ENCODE peak calls at places on chromosomes 2 and 18, in seven cellular contexts. W, G, U, Y, Q, D and L are unnamed samples.

GRCh38 chr2:123303735-123304134 is 721.4 kb upstream of the CNTNAP5 start:
- DNase-seq in Y (no peak), W (no peak), G (no peak), D (no peak), Q (no peak), U (no peak), L (no peak)

GRCh38 chr2:224894356-224894755 is 147.9 kb downstream of the DOCK10 start:
- DNase-seq in Q (no peak), Y (no peak), G (no peak), W (no peak), U (no peak), D (no peak), L (no peak)

GRCh38 chr18:46700026-46700425 is 43.0 kb upstream of the LOXHD1 start:
- DNase-seq in Y (no peak), U (no peak), W (no peak), D (no peak), G (no peak), Q (no peak), L (no peak)

GRCh38 chr18:56322403-56322802 is 316.0 kb downstream of the TXNL1 start:
- DNase-seq in W (no peak), D (no peak), Y (no peak), G (no peak), Q (no peak), U (no peak), L (no peak)

GRCh38 chr18:48929951-48930713 is 20.6 kb downstream of the SMAD7 start:
- DNase-seq in Y (peak; percentile 64), Q (peak; percentile 88), D (no peak), G (peak; percentile 74), W (no peak), U (peak; percentile 92), L (no peak)

GRCh38 chr2:65957886-65958285 is 477.0 kb upstream of the MEIS1 start:
- DNase-seq in Y (no peak), W (no peak), D (no peak), U (no peak), G (no peak), Q (no peak), L (no peak)

GRCh38 chr2:174778479-174778962 is 14.2 kb upstream of the CHRNA1 start:
- DNase-seq in Y (peak; percentile 33), Q (peak; percentile 48), U (no peak), G (no peak), D (peak; percentile 59), W (peak; percentile 34), L (no peak)

GRCh38 chr2:9002313-9002636 is 1.2 kb downstream of the MBOAT2 start:
- DNase-seq in W (no peak), U (no peak), Q (no peak), G (no peak), D (no peak), Y (no peak), L (no peak)

GRCh38 chr18:10291568-10291981 is 162.9 kb upstream of the APCDD1 start:
- DNase-seq in Q (no peak), D (no peak), Y (no peak), W (no peak), U (no peak), G (no peak), L (no peak)

GRCh38 chr2:11092693-11093335 is 62.5 kb upstream of the SLC66A3 start:
- DNase-seq in W (no peak), Q (no peak), D (no peak), U (no peak), Y (no peak), G (no peak), L (no peak)

GRCh38 chr2:3265981-3266726 is 111.5 kb downstream of the EIPR1 start:
- DNase-seq in U (no peak), G (no peak), Y (no peak), Q (no peak), W (no peak), D (no peak), L (no peak)

GRCh38 chr18:79912994-79913831 is 38.2 kb downstream of the SLC66A2 start:
- DNase-seq in D (no peak), Y (no peak), W (no peak), U (no peak), Q (no peak), G (no peak), L (no peak)

DNA sequence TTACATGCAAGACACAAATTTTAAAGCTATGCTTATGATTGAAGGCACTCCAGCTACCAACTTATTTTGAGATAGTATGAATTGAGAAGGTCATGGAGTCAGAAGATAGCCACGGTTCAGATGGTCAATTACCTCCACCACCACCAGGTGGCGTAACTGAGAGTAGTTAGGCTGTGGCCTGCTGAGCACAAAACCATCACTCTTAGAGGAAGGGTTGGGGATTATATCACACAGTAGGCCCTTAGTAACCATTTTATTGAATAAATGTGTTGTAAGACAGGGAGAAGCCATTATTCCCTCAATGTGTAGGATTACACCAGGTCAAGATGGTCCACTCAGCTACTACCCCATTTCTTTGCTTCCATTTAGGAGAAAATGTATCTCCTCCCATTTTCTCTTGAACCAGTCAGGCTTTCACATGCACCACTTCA is 18.8 kb downstream of the KLHL41 start:
- DNase-seq in G (peak; percentile 79), Y (peak; percentile 70), U (peak; percentile 66), Q (peak; percentile 73), D (no peak), W (peak; percentile 52), L (no peak)
- TF ChIP-seq CTCF in G (peak; percentile 81), Y (peak; percentile 51), U (peak; percentile 84), Q (peak; percentile 74), D (peak; percentile 80), W (peak; percentile 71), L (peak; percentile 72)

GRCh38 chr2:233062447-233062842 is 2.3 kb downstream of the INPP5D start:
- DNase-seq in U (no peak), W (no peak), D (no peak), G (peak; percentile 23), Q (no peak), Y (no peak), L (no peak)

GRCh38 chr2:233064526-233065199 is 4.5 kb downstream of the INPP5D start:
- DNase-seq in Y (no peak), Q (no peak), G (peak; percentile 24), D (no peak), U (no peak), W (no peak), L (no peak)

GRCh38 chr2:233063976-233064411 is 3.9 kb downstream of the INPP5D start:
- DNase-seq in D (no peak), G (peak; percentile 26), Q (no peak), Y (no peak), U (no peak), W (no peak), L (no peak)

GRCh38 chr2:233062946-233063268 is 2.8 kb downstream of the INPP5D start:
- DNase-seq in U (no peak), W (no peak), G (no peak), Y (no peak), D (no peak), Q (no peak), L (no peak)

DNA sequence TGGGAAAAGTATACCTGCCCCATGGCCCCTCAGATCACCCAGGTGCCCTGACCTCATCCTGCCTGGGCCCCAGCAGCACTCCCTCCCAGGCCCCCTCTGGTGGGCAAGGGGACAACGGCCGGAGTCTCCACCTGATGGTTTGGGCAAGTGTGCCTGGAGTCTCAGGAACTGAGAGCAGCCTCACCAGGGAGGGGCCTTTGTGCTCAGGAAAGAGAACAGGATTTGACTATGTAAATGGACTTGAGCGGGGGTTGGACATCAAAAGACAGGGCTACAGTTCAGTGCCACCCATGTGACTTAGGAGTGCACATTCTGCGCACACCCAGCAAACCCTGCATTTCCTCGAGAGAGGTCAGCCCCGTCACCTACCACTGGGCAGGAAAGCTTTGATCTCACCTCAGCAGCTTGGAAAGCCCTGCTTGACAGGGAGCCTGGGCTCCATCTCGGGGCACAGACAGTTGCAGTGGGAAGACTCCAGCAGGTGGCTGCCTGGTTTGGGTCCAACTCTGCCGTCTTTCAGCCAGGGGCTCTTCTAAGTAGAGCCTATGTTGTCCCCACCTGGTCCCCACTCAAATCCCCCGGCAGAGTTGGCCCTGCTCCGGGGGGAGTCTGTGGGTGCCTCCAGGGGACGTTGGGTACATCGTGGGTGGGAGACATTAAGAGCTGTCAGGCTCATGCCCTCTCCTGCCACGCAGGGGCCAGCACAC is 3.3 kb downstream of the INPP5D start:
- DNase-seq in Y (no peak), U (no peak), W (peak; percentile 55), D (no peak), Q (peak; percentile 65), G (peak; percentile 41), L (no peak)
- TF ChIP-seq POLR2A in Y (no peak), U (no peak), W (no peak), D (no peak), Q (no peak), G (no peak), L (no peak)

GRCh38 chr2:206231669-206232286 is 42.7 kb upstream of the ZDBF2 start:
- DNase-seq in Q (no peak), Y (no peak), W (no peak), U (no peak), G (no peak), D (no peak), L (no peak)

GRCh38 chr2:206230060-206230890 is 44.2 kb upstream of the ZDBF2 start:
- DNase-seq in W (no peak), Y (no peak), U (no peak), Q (no peak), G (no peak), D (peak; percentile 19), L (no peak)

GRCh38 chr2:206229642-206230041 is 44.8 kb upstream of the ZDBF2 start:
- DNase-seq in Y (no peak), W (no peak), U (no peak), D (no peak), Q (no peak), G (no peak), L (no peak)

GRCh38 chr2:206232287-206233035 is 42.0 kb upstream of the ZDBF2 start:
- DNase-seq in Q (no peak), G (no peak), D (no peak), Y (no peak), U (no peak), W (no peak), L (no peak)
- TF ChIP-seq CTCF in Q (no peak), G (no peak), D (no peak), Y (no peak), U (no peak), W (no peak), L (no peak)

GRCh38 chr2:160401895-160402294 is 91.7 kb downstream of the RBMS1 start:
- DNase-seq in D (no peak), U (no peak), Y (no peak), W (no peak), Q (no peak), G (no peak), L (no peak)

GRCh38 chr2:160402997-160403979 is 90.3 kb downstream of the RBMS1 start:
- DNase-seq in D (no peak), G (no peak), W (no peak), Q (no peak), Y (no peak), U (peak; percentile 38), L (no peak)

GRCh38 chr2:160405077-160405865 is 88.3 kb downstream of the RBMS1 start:
- DNase-seq in D (no peak), U (no peak), Q (no peak), G (no peak), Y (no peak), W (no peak), L (no peak)

GRCh38 chr2:160399880-160400279 is 93.7 kb downstream of the RBMS1 start:
- DNase-seq in G (no peak), D (no peak), Y (no peak), W (no peak), U (no peak), Q (no peak), L (no peak)

DNA sequence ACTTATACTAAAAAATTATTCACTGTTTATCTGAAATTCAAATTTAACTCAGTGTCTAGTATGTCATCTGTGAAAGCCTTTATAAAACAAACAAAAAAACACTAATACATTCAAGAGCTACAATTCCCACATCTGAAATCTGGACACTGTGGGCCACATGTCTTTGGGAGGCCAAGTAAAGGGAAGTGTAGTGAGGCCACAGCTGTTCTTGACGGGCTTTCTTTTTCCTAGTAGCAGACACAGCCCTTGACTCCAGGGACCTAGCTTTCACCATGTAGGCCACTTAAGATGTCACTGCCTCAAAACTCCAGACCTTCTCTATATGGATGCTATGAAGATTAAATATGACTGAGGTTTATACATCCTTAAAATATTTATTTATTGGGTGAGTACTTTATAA is 91.1 kb downstream of the RBMS1 start:
- DNase-seq in W (no peak), D (no peak), U (no peak), Q (no peak), G (no peak), Y (no peak), L (no peak)
- TF ChIP-seq POLR2A in W (no peak), D (no peak), U (no peak), Q (no peak), G (no peak), Y (no peak), L (no peak)